ENCODE peak calls at places on chromosomes 7 and 10, in eight cellular contexts. H, M, W, E, F, P, G and O are unnamed samples.

GRCh38 chr10:118734477-118734876 is 20.3 kb downstream of the CACUL1 start:
- DNase-seq in H (no peak), M (no peak), W (no peak), E (no peak), F (no peak), P (no peak), G (no peak), O (peak; percentile 30)

GRCh38 chr7:2381881-2382509 is 21.4 kb upstream of the CHST12 start:
- DNase-seq in H (no peak), M (no peak), W (no peak), E (no peak), F (no peak), P (no peak), G (no peak), O (no peak)

GRCh38 chr7:92134271-92135099 is at the start of gene CYP51A1:
- DNase-seq in H (peak; percentile 99), M (peak; percentile 96), W (peak; percentile 94), E (peak; percentile 95), F (peak; percentile 94), P (peak; percentile 88), G (peak; percentile 95), O (peak; percentile 97)

GRCh38 chr7:98474558-98474957 is 73.7 kb upstream of the BAIAP2L1 start:
- DNase-seq in H (no peak), M (no peak), W (no peak), E (no peak), F (peak; percentile 60), P (no peak), G (no peak), O (no peak)

GRCh38 chr7:94396044-94396443 is 1.3 kb downstream of the COL1A2 start:
- DNase-seq in H (no peak), M (no peak), W (no peak), E (no peak), F (no peak), P (no peak), G (no peak), O (no peak)

GRCh38 chr7:5354460-5355279 is 69.0 kb downstream of the TNRC18 start:
- DNase-seq in H (no peak), M (peak; percentile 81), W (no peak), E (peak; percentile 81), F (no peak), P (no peak), G (peak; percentile 77), O (no peak)

GRCh38 chr10:123009105-123009805 is 449 bp downstream of the ACADSB start:
- DNase-seq in H (peak; percentile 87), M (peak; percentile 30), W (no peak), E (peak; percentile 62), F (peak; percentile 22), P (no peak), G (peak; percentile 8), O (no peak)

GRCh38 chr10:116589911-116590310 is 848 bp upstream of the PNLIPRP1 start:
- DNase-seq in H (no peak), M (peak; percentile 47), W (no peak), E (no peak), F (no peak), P (no peak), G (no peak), O (no peak)

GRCh38 chr10:103667390-103667789 is 173.9 kb downstream of the NEURL1 start:
- DNase-seq in H (no peak), M (peak; percentile 26), W (no peak), E (no peak), F (no peak), P (no peak), G (no peak), O (no peak)

GRCh38 chr7:22654836-22655235 is 72.2 kb upstream of the IL6 start:
- DNase-seq in H (no peak), M (no peak), W (no peak), E (no peak), F (no peak), P (no peak), G (no peak), O (no peak)

GRCh38 chr10:98267894-98268693 is at the start of gene LOXL4:
- DNase-seq in H (no peak), M (no peak), W (peak; percentile 16), E (peak; percentile 48), F (no peak), P (no peak), G (peak; percentile 66), O (no peak)

GRCh38 chr7:142992427-142992826 is 30.3 kb upstream of the KEL start:
- DNase-seq in H (no peak), M (no peak), W (no peak), E (no peak), F (no peak), P (no peak), G (no peak), O (no peak)

GRCh38 chr7:55104707-55105433 is 86.1 kb downstream of the EGFR start:
- DNase-seq in H (no peak), M (no peak), W (no peak), E (no peak), F (no peak), P (no peak), G (no peak), O (no peak)

GRCh38 chr7:107029764-107030286 is 14.7 kb upstream of the PRKAR2B start:
- DNase-seq in H (no peak), M (no peak), W (no peak), E (no peak), F (no peak), P (no peak), G (no peak), O (no peak)

GRCh38 chr10:22252286-22252800 is 34.5 kb upstream of the EBLN1 start:
- DNase-seq in H (peak; percentile 87), M (peak; percentile 27), W (peak; percentile 43), E (peak; percentile 62), F (peak; percentile 20), P (peak; percentile 43), G (peak; percentile 17), O (no peak)

GRCh38 chr10:122116331-122116730 is 127.4 kb downstream of the TACC2 start:
- DNase-seq in H (no peak), M (no peak), W (no peak), E (no peak), F (peak; percentile 68), P (no peak), G (no peak), O (no peak)

GRCh38 chr10:114266521-114266920 is 27.5 kb downstream of the VWA2 start:
- DNase-seq in H (no peak), M (peak; percentile 21), W (no peak), E (no peak), F (peak; percentile 72), P (no peak), G (no peak), O (no peak)

GRCh38 chr10:61285749-61286148 is 167.4 kb downstream of the TMEM26 start:
- DNase-seq in H (no peak), M (no peak), W (no peak), E (no peak), F (no peak), P (no peak), G (no peak), O (no peak)

GRCh38 chr7:71626206-71626605 is 494.3 kb downstream of the GALNT17 start:
- DNase-seq in H (no peak), M (no peak), W (no peak), E (no peak), F (no peak), P (no peak), G (peak; percentile 80), O (no peak)

GRCh38 chr10:69786791-69787190 is 14.9 kb upstream of the COL13A1 start:
- DNase-seq in H (no peak), M (no peak), W (no peak), E (no peak), F (peak; percentile 41), P (no peak), G (peak; percentile 68), O (peak; percentile 46)

GRCh38 chr10:75408911-75409885 is 7.6 kb upstream of the ZNF503 start:
- DNase-seq in H (peak; percentile 84), M (peak; percentile 79), W (no peak), E (peak; percentile 78), F (peak; percentile 66), P (no peak), G (peak; percentile 77), O (peak; percentile 59)

GRCh38 chr10:43197834-43198681 is 59.8 kb downstream of the CSGALNACT2 start:
- DNase-seq in H (no peak), M (no peak), W (no peak), E (peak; percentile 36), F (peak; percentile 34), P (no peak), G (peak; percentile 60), O (peak; percentile 48)

GRCh38 chr10:88110355-88110754 is 246.9 kb downstream of the PTEN start:
- DNase-seq in H (no peak), M (no peak), W (no peak), E (no peak), F (peak; percentile 62), P (no peak), G (peak; percentile 65), O (no peak)

GRCh38 chr10:133326745-133327650 is 9.7 kb downstream of the CALY start:
- DNase-seq in H (no peak), M (no peak), W (no peak), E (no peak), F (no peak), P (no peak), G (no peak), O (no peak)

GRCh38 chr10:46543379-46544014 is 13.0 kb downstream of the GPRIN2 start:
- DNase-seq in H (peak; percentile 84), M (peak; percentile 8), W (no peak), E (peak; percentile 47), F (no peak), P (no peak), G (no peak), O (no peak)